ENCODE peak calls at places on chromosome 10, in six cellular contexts. One of them, this sample, is unnamed.

GRCh38 chr10:42989481-42989921 is 87.4 kb upstream of the RET start:
- DNase-seq in foreskin fibroblast: no peak
- DNase-seq in activated naive CD4-positive, alpha-beta T cell treated with anti-CD3 and anti-CD28 coated beads for 36 hours: no peak
- DNase-seq in AG04450: no peak
- DNase-seq in Calu3: no peak
- DNase-seq in OCI-LY7: no peak
- DNase-seq in this sample: no peak

GRCh38 chr10:47367646-47368045 is 16.4 kb downstream of the ZNF488 start:
- DNase-seq in foreskin fibroblast: no peak
- DNase-seq in activated naive CD4-positive, alpha-beta T cell treated with anti-CD3 and anti-CD28 coated beads for 36 hours: no peak
- DNase-seq in AG04450: no peak
- DNase-seq in Calu3: no peak
- DNase-seq in OCI-LY7: no peak
- DNase-seq in this sample: no peak

GRCh38 chr10:17880596-17880995 is 71.1 kb upstream of the SLC39A12 start:
- DNase-seq in foreskin fibroblast: no peak
- DNase-seq in activated naive CD4-positive, alpha-beta T cell treated with anti-CD3 and anti-CD28 coated beads for 36 hours: no peak
- DNase-seq in AG04450: no peak
- DNase-seq in Calu3: no peak
- DNase-seq in OCI-LY7: no peak
- DNase-seq in this sample: no peak

GRCh38 chr10:48779077-48779476 is 94.4 kb downstream of the WDFY4 start:
- DNase-seq in foreskin fibroblast: no peak
- DNase-seq in activated naive CD4-positive, alpha-beta T cell treated with anti-CD3 and anti-CD28 coated beads for 36 hours: no peak
- DNase-seq in AG04450: no peak
- DNase-seq in Calu3: no peak
- DNase-seq in OCI-LY7: no peak
- DNase-seq in this sample: no peak

GRCh38 chr10:71966046-71967004 is 2.1 kb downstream of the CHST3 start:
- DNase-seq in foreskin fibroblast: peak; percentile 84
- DNase-seq in activated naive CD4-positive, alpha-beta T cell treated with anti-CD3 and anti-CD28 coated beads for 36 hours: no peak
- DNase-seq in AG04450: no peak
- DNase-seq in Calu3: peak; percentile 19
- DNase-seq in OCI-LY7: no peak
- DNase-seq in this sample: peak; percentile 38

GRCh38 chr10:15166325-15166724 is 2.2 kb downstream of the NMT2 start:
- DNase-seq in foreskin fibroblast: no peak
- DNase-seq in activated naive CD4-positive, alpha-beta T cell treated with anti-CD3 and anti-CD28 coated beads for 36 hours: no peak
- DNase-seq in AG04450: no peak
- DNase-seq in Calu3: no peak
- DNase-seq in OCI-LY7: no peak
- DNase-seq in this sample: no peak

GRCh38 chr10:31706921-31707571 is 221.6 kb downstream of the ARHGAP12 start:
- DNase-seq in foreskin fibroblast: peak; percentile 18
- DNase-seq in activated naive CD4-positive, alpha-beta T cell treated with anti-CD3 and anti-CD28 coated beads for 36 hours: no peak
- DNase-seq in AG04450: no peak
- DNase-seq in Calu3: no peak
- DNase-seq in OCI-LY7: no peak
- DNase-seq in this sample: no peak

GRCh38 chr10:86668297-86669165 is at the start of gene LDB3:
- DNase-seq in foreskin fibroblast: peak; percentile 45
- DNase-seq in activated naive CD4-positive, alpha-beta T cell treated with anti-CD3 and anti-CD28 coated beads for 36 hours: no peak
- DNase-seq in AG04450: no peak
- DNase-seq in Calu3: peak; percentile 49
- DNase-seq in OCI-LY7: peak; percentile 87
- DNase-seq in this sample: no peak

GRCh38 chr10:76113952-76114351 is 682.5 kb downstream of the LRMDA start:
- DNase-seq in foreskin fibroblast: no peak
- DNase-seq in activated naive CD4-positive, alpha-beta T cell treated with anti-CD3 and anti-CD28 coated beads for 36 hours: no peak
- DNase-seq in AG04450: no peak
- DNase-seq in Calu3: no peak
- DNase-seq in OCI-LY7: no peak
- DNase-seq in this sample: no peak

GRCh38 chr10:72316748-72317435 is 37.8 kb downstream of the DNAJB12 start:
- DNase-seq in foreskin fibroblast: no peak
- DNase-seq in activated naive CD4-positive, alpha-beta T cell treated with anti-CD3 and anti-CD28 coated beads for 36 hours: peak; percentile 84
- DNase-seq in AG04450: no peak
- DNase-seq in Calu3: peak; percentile 70
- DNase-seq in OCI-LY7: peak; percentile 74
- DNase-seq in this sample: no peak

GRCh38 chr10:51170518-51171245 is 96.4 kb downstream of the PRKG1 start:
- DNase-seq in foreskin fibroblast: peak; percentile 77
- DNase-seq in activated naive CD4-positive, alpha-beta T cell treated with anti-CD3 and anti-CD28 coated beads for 36 hours: no peak
- DNase-seq in AG04450: no peak
- DNase-seq in Calu3: no peak
- DNase-seq in OCI-LY7: no peak
- DNase-seq in this sample: no peak

GRCh38 chr10:112952282-112952991 is 2.4 kb downstream of the TCF7L2 start:
- DNase-seq in foreskin fibroblast: peak; percentile 58
- DNase-seq in activated naive CD4-positive, alpha-beta T cell treated with anti-CD3 and anti-CD28 coated beads for 36 hours: peak; percentile 9
- DNase-seq in AG04450: no peak
- DNase-seq in Calu3: peak; percentile 5
- DNase-seq in OCI-LY7: no peak
- DNase-seq in this sample: peak; percentile 48

GRCh38 chr10:128854965-128855364 is 612.1 kb upstream of the MGMT start:
- DNase-seq in foreskin fibroblast: no peak
- DNase-seq in activated naive CD4-positive, alpha-beta T cell treated with anti-CD3 and anti-CD28 coated beads for 36 hours: no peak
- DNase-seq in AG04450: no peak
- DNase-seq in Calu3: no peak
- DNase-seq in OCI-LY7: no peak
- DNase-seq in this sample: peak; percentile 65

GRCh38 chr10:29834990-29835569 is 200.3 kb upstream of the SVIL start:
- DNase-seq in foreskin fibroblast: peak; percentile 79
- DNase-seq in activated naive CD4-positive, alpha-beta T cell treated with anti-CD3 and anti-CD28 coated beads for 36 hours: no peak
- DNase-seq in AG04450: no peak
- DNase-seq in Calu3: no peak
- DNase-seq in OCI-LY7: no peak
- DNase-seq in this sample: no peak